ENCODE peak calls at places on chromosomes 13 and 19, in seven cellular contexts. One of them, this sample, is unnamed.

GRCh38 chr13:34911159-34911558 is 30.9 kb upstream of the NBEA start:
- DNase-seq in lower lobe of right lung: no peak
- DNase-seq in transverse colon: no peak
- DNase-seq in activated naive CD4-positive, alpha-beta T cell treated with Interleukin-2 at 50 U/mL for 16 hours: no peak
- DNase-seq in ACHN: no peak
- DNase-seq in A549: no peak
- DNase-seq in GOT3: no peak
- DNase-seq in this sample: no peak

GRCh38 chr13:96822900-96823299 is 171.4 kb downstream of the OXGR1 start:
- DNase-seq in lower lobe of right lung: no peak
- DNase-seq in transverse colon: peak
- DNase-seq in activated naive CD4-positive, alpha-beta T cell treated with Interleukin-2 at 50 U/mL for 16 hours: no peak
- DNase-seq in ACHN: peak
- DNase-seq in A549: peak
- DNase-seq in GOT3: no peak
- DNase-seq in this sample: peak

GRCh38 chr13:40600145-40600751 is 66.2 kb downstream of the FOXO1 start:
- DNase-seq in lower lobe of right lung: no peak
- DNase-seq in transverse colon: no peak
- DNase-seq in activated naive CD4-positive, alpha-beta T cell treated with Interleukin-2 at 50 U/mL for 16 hours: no peak
- DNase-seq in ACHN: no peak
- DNase-seq in A549: no peak
- DNase-seq in GOT3: no peak
- DNase-seq in this sample: no peak

GRCh38 chr19:41320185-41320518 is 10.2 kb downstream of the CCDC97 start:
- DNase-seq in lower lobe of right lung: no peak
- DNase-seq in transverse colon: no peak
- DNase-seq in activated naive CD4-positive, alpha-beta T cell treated with Interleukin-2 at 50 U/mL for 16 hours: no peak
- DNase-seq in ACHN: no peak
- DNase-seq in A549: no peak
- DNase-seq in GOT3: no peak
- DNase-seq in this sample: no peak

GRCh38 chr19:4454952-4455738 is 2.4 kb downstream of the UBXN6 start:
- DNase-seq in lower lobe of right lung: no peak
- DNase-seq in transverse colon: no peak
- DNase-seq in activated naive CD4-positive, alpha-beta T cell treated with Interleukin-2 at 50 U/mL for 16 hours: no peak
- DNase-seq in ACHN: peak
- DNase-seq in A549: no peak
- DNase-seq in GOT3: no peak
- DNase-seq in this sample: no peak

GRCh38 chr13:21583496-21583895 is 20.5 kb downstream of the MICU2 start:
- DNase-seq in lower lobe of right lung: no peak
- DNase-seq in transverse colon: no peak
- DNase-seq in activated naive CD4-positive, alpha-beta T cell treated with Interleukin-2 at 50 U/mL for 16 hours: no peak
- DNase-seq in ACHN: no peak
- DNase-seq in A549: no peak
- DNase-seq in GOT3: no peak
- DNase-seq in this sample: no peak

GRCh38 chr19:46756544-46756888 is 10.3 kb upstream of the STRN4 start:
- DNase-seq in lower lobe of right lung: no peak
- DNase-seq in transverse colon: no peak
- DNase-seq in activated naive CD4-positive, alpha-beta T cell treated with Interleukin-2 at 50 U/mL for 16 hours: no peak
- DNase-seq in ACHN: no peak
- DNase-seq in A549: no peak
- DNase-seq in GOT3: no peak
- DNase-seq in this sample: no peak

GRCh38 chr13:43360911-43361605 is 337.7 kb downstream of the DNAJC15 start:
- DNase-seq in lower lobe of right lung: no peak
- DNase-seq in transverse colon: no peak
- DNase-seq in activated naive CD4-positive, alpha-beta T cell treated with Interleukin-2 at 50 U/mL for 16 hours: no peak
- DNase-seq in ACHN: no peak
- DNase-seq in A549: no peak
- DNase-seq in GOT3: no peak
- DNase-seq in this sample: no peak

GRCh38 chr19:52748336-52748950 is 13.6 kb upstream of the ZNF611 start:
- DNase-seq in lower lobe of right lung: no peak
- DNase-seq in transverse colon: no peak
- DNase-seq in activated naive CD4-positive, alpha-beta T cell treated with Interleukin-2 at 50 U/mL for 16 hours: no peak
- DNase-seq in ACHN: peak
- DNase-seq in A549: peak
- DNase-seq in GOT3: no peak
- DNase-seq in this sample: no peak

GRCh38 chr19:16226184-16226591 is 28.5 kb downstream of the AP1M1 start:
- DNase-seq in lower lobe of right lung: no peak
- DNase-seq in transverse colon: no peak
- DNase-seq in activated naive CD4-positive, alpha-beta T cell treated with Interleukin-2 at 50 U/mL for 16 hours: no peak
- DNase-seq in ACHN: no peak
- DNase-seq in A549: no peak
- DNase-seq in GOT3: no peak
- DNase-seq in this sample: no peak

GRCh38 chr19:44141191-44142013 is at the start of gene ZNF234:
- DNase-seq in lower lobe of right lung: peak
- DNase-seq in transverse colon: peak
- DNase-seq in activated naive CD4-positive, alpha-beta T cell treated with Interleukin-2 at 50 U/mL for 16 hours: peak
- DNase-seq in ACHN: peak
- DNase-seq in A549: peak
- DNase-seq in GOT3: no peak
- DNase-seq in this sample: peak

GRCh38 chr13:51549050-51549449 is 35.2 kb upstream of the WDFY2 start:
- DNase-seq in lower lobe of right lung: peak
- DNase-seq in transverse colon: no peak
- DNase-seq in activated naive CD4-positive, alpha-beta T cell treated with Interleukin-2 at 50 U/mL for 16 hours: no peak
- DNase-seq in ACHN: no peak
- DNase-seq in A549: peak
- DNase-seq in GOT3: no peak
- DNase-seq in this sample: no peak

GRCh38 chr13:39297023-39297422 is 258.8 kb downstream of the NHLRC3 start:
- DNase-seq in lower lobe of right lung: no peak
- DNase-seq in transverse colon: no peak
- DNase-seq in activated naive CD4-positive, alpha-beta T cell treated with Interleukin-2 at 50 U/mL for 16 hours: no peak
- DNase-seq in ACHN: no peak
- DNase-seq in A549: no peak
- DNase-seq in GOT3: no peak
- DNase-seq in this sample: no peak

GRCh38 chr19:49889687-49890348 is 6.9 kb downstream of the IL4I1 start:
- DNase-seq in lower lobe of right lung: peak
- DNase-seq in transverse colon: peak
- DNase-seq in activated naive CD4-positive, alpha-beta T cell treated with Interleukin-2 at 50 U/mL for 16 hours: peak
- DNase-seq in ACHN: no peak
- DNase-seq in A549: peak
- DNase-seq in GOT3: no peak
- DNase-seq in this sample: no peak

GRCh38 chr19:42352893-42353259 is 27.4 kb downstream of the MEGF8 start:
- DNase-seq in lower lobe of right lung: no peak
- DNase-seq in transverse colon: no peak
- DNase-seq in activated naive CD4-positive, alpha-beta T cell treated with Interleukin-2 at 50 U/mL for 16 hours: no peak
- DNase-seq in ACHN: no peak
- DNase-seq in A549: no peak
- DNase-seq in GOT3: no peak
- DNase-seq in this sample: no peak

GRCh38 chr19:38731654-38732301 is 12.5 kb downstream of the CAPN12 start:
- DNase-seq in lower lobe of right lung: peak
- DNase-seq in transverse colon: peak
- DNase-seq in activated naive CD4-positive, alpha-beta T cell treated with Interleukin-2 at 50 U/mL for 16 hours: no peak
- DNase-seq in ACHN: no peak
- DNase-seq in A549: no peak
- DNase-seq in GOT3: no peak
- DNase-seq in this sample: no peak

GRCh38 chr19:17946965-17947784 is 14.4 kb downstream of the CCDC124 start:
- DNase-seq in lower lobe of right lung: no peak
- DNase-seq in transverse colon: no peak
- DNase-seq in activated naive CD4-positive, alpha-beta T cell treated with Interleukin-2 at 50 U/mL for 16 hours: no peak
- DNase-seq in ACHN: no peak
- DNase-seq in A549: peak
- DNase-seq in GOT3: no peak
- DNase-seq in this sample: peak

GRCh38 chr13:102255409-102255808 is 146.4 kb downstream of the FGF14 start:
- DNase-seq in lower lobe of right lung: no peak
- DNase-seq in transverse colon: no peak
- DNase-seq in activated naive CD4-positive, alpha-beta T cell treated with Interleukin-2 at 50 U/mL for 16 hours: no peak
- DNase-seq in ACHN: no peak
- DNase-seq in A549: no peak
- DNase-seq in GOT3: no peak
- DNase-seq in this sample: no peak

GRCh38 chr13:91216928-91217700 is 130.4 kb upstream of the MIR17HG start:
- DNase-seq in lower lobe of right lung: no peak
- DNase-seq in transverse colon: no peak
- DNase-seq in activated naive CD4-positive, alpha-beta T cell treated with Interleukin-2 at 50 U/mL for 16 hours: no peak
- DNase-seq in ACHN: no peak
- DNase-seq in A549: no peak
- DNase-seq in GOT3: no peak
- DNase-seq in this sample: no peak

GRCh38 chr19:55676889-55677505 is 2.0 kb downstream of the EPN1 start:
- DNase-seq in lower lobe of right lung: no peak
- DNase-seq in transverse colon: no peak
- DNase-seq in activated naive CD4-positive, alpha-beta T cell treated with Interleukin-2 at 50 U/mL for 16 hours: no peak
- DNase-seq in ACHN: no peak
- DNase-seq in A549: no peak
- DNase-seq in GOT3: no peak
- DNase-seq in this sample: no peak

GRCh38 chr13:42002066-42002465 is 41.2 kb upstream of the VWA8 start:
- DNase-seq in lower lobe of right lung: no peak
- DNase-seq in transverse colon: no peak
- DNase-seq in activated naive CD4-positive, alpha-beta T cell treated with Interleukin-2 at 50 U/mL for 16 hours: no peak
- DNase-seq in ACHN: no peak
- DNase-seq in A549: no peak
- DNase-seq in GOT3: no peak
- DNase-seq in this sample: no peak

GRCh38 chr13:61994174-61994573 is 578.5 kb upstream of the PCDH20 start:
- DNase-seq in lower lobe of right lung: no peak
- DNase-seq in transverse colon: no peak
- DNase-seq in activated naive CD4-positive, alpha-beta T cell treated with Interleukin-2 at 50 U/mL for 16 hours: no peak
- DNase-seq in ACHN: no peak
- DNase-seq in A549: no peak
- DNase-seq in GOT3: no peak
- DNase-seq in this sample: no peak

GRCh38 chr19:39083599-39083982 is 577 bp upstream of the ACP7 start:
- DNase-seq in lower lobe of right lung: no peak
- DNase-seq in transverse colon: no peak
- DNase-seq in activated naive CD4-positive, alpha-beta T cell treated with Interleukin-2 at 50 U/mL for 16 hours: no peak
- DNase-seq in ACHN: no peak
- DNase-seq in A549: no peak
- DNase-seq in GOT3: no peak
- DNase-seq in this sample: no peak

GRCh38 chr19:35663981-35664380 is 2.3 kb upstream of the UPK1A start:
- DNase-seq in lower lobe of right lung: no peak
- DNase-seq in transverse colon: no peak
- DNase-seq in activated naive CD4-positive, alpha-beta T cell treated with Interleukin-2 at 50 U/mL for 16 hours: no peak
- DNase-seq in ACHN: no peak
- DNase-seq in A549: no peak
- DNase-seq in GOT3: no peak
- DNase-seq in this sample: no peak

GRCh38 chr19:10516671-10517286 is 468 bp downstream of the S1PR5 start:
- DNase-seq in lower lobe of right lung: no peak
- DNase-seq in transverse colon: no peak
- DNase-seq in activated naive CD4-positive, alpha-beta T cell treated with Interleukin-2 at 50 U/mL for 16 hours: no peak
- DNase-seq in ACHN: no peak
- DNase-seq in A549: no peak
- DNase-seq in GOT3: no peak
- DNase-seq in this sample: peak

GRCh38 chr13:97384366-97384765 is 49.6 kb upstream of the RAP2A start:
- DNase-seq in lower lobe of right lung: no peak
- DNase-seq in transverse colon: no peak
- DNase-seq in activated naive CD4-positive, alpha-beta T cell treated with Interleukin-2 at 50 U/mL for 16 hours: no peak
- DNase-seq in ACHN: no peak
- DNase-seq in A549: no peak
- DNase-seq in GOT3: no peak
- DNase-seq in this sample: no peak

GRCh38 chr13:97257800-97258799 is 36.0 kb downstream of the MBNL2 start:
- DNase-seq in lower lobe of right lung: no peak
- DNase-seq in transverse colon: no peak
- DNase-seq in activated naive CD4-positive, alpha-beta T cell treated with Interleukin-2 at 50 U/mL for 16 hours: peak
- DNase-seq in ACHN: peak
- DNase-seq in A549: peak
- DNase-seq in GOT3: no peak
- DNase-seq in this sample: peak

GRCh38 chr19:3607398-3608078 is 863 bp upstream of the TBXA2R start:
- DNase-seq in lower lobe of right lung: peak
- DNase-seq in transverse colon: no peak
- DNase-seq in activated naive CD4-positive, alpha-beta T cell treated with Interleukin-2 at 50 U/mL for 16 hours: no peak
- DNase-seq in ACHN: no peak
- DNase-seq in A549: no peak
- DNase-seq in GOT3: no peak
- DNase-seq in this sample: peak

GRCh38 chr13:112740502-112741131 is 50.8 kb downstream of the ATP11A start:
- DNase-seq in lower lobe of right lung: no peak
- DNase-seq in transverse colon: peak
- DNase-seq in activated naive CD4-positive, alpha-beta T cell treated with Interleukin-2 at 50 U/mL for 16 hours: no peak
- DNase-seq in ACHN: no peak
- DNase-seq in A549: no peak
- DNase-seq in GOT3: no peak
- DNase-seq in this sample: no peak

GRCh38 chr19:41031926-41032325 is 40.8 kb downstream of the CYP2B6 start:
- DNase-seq in lower lobe of right lung: no peak
- DNase-seq in transverse colon: no peak
- DNase-seq in activated naive CD4-positive, alpha-beta T cell treated with Interleukin-2 at 50 U/mL for 16 hours: no peak
- DNase-seq in ACHN: no peak
- DNase-seq in A549: no peak
- DNase-seq in GOT3: no peak
- DNase-seq in this sample: no peak

GRCh38 chr13:26377038-26377437 is 123.1 kb downstream of the CDK8 start:
- DNase-seq in lower lobe of right lung: no peak
- DNase-seq in transverse colon: no peak
- DNase-seq in activated naive CD4-positive, alpha-beta T cell treated with Interleukin-2 at 50 U/mL for 16 hours: peak
- DNase-seq in ACHN: peak
- DNase-seq in A549: peak
- DNase-seq in GOT3: no peak
- DNase-seq in this sample: no peak

GRCh38 chr13:50577806-50578205 is 265.7 kb downstream of the DLEU7 start:
- DNase-seq in lower lobe of right lung: no peak
- DNase-seq in transverse colon: no peak
- DNase-seq in activated naive CD4-positive, alpha-beta T cell treated with Interleukin-2 at 50 U/mL for 16 hours: no peak
- DNase-seq in ACHN: no peak
- DNase-seq in A549: no peak
- DNase-seq in GOT3: no peak
- DNase-seq in this sample: no peak

GRCh38 chr13:109465151-109465550 is 321.2 kb downstream of the IRS2 start:
- DNase-seq in lower lobe of right lung: no peak
- DNase-seq in transverse colon: no peak
- DNase-seq in activated naive CD4-positive, alpha-beta T cell treated with Interleukin-2 at 50 U/mL for 16 hours: no peak
- DNase-seq in ACHN: no peak
- DNase-seq in A549: peak
- DNase-seq in GOT3: no peak
- DNase-seq in this sample: no peak

GRCh38 chr13:99991806-99992242 is 10.2 kb downstream of the ZIC2 start:
- DNase-seq in lower lobe of right lung: no peak
- DNase-seq in transverse colon: no peak
- DNase-seq in activated naive CD4-positive, alpha-beta T cell treated with Interleukin-2 at 50 U/mL for 16 hours: no peak
- DNase-seq in ACHN: no peak
- DNase-seq in A549: no peak
- DNase-seq in GOT3: no peak
- DNase-seq in this sample: no peak

GRCh38 chr13:44758595-44759221 is 182.6 kb upstream of the TSC22D1 start:
- DNase-seq in lower lobe of right lung: no peak
- DNase-seq in transverse colon: peak
- DNase-seq in activated naive CD4-positive, alpha-beta T cell treated with Interleukin-2 at 50 U/mL for 16 hours: peak
- DNase-seq in ACHN: peak
- DNase-seq in A549: peak
- DNase-seq in GOT3: no peak
- DNase-seq in this sample: peak

GRCh38 chr13:99176309-99177276 is 24.1 kb upstream of the UBAC2 start:
- DNase-seq in lower lobe of right lung: peak
- DNase-seq in transverse colon: peak
- DNase-seq in activated naive CD4-positive, alpha-beta T cell treated with Interleukin-2 at 50 U/mL for 16 hours: peak
- DNase-seq in ACHN: peak
- DNase-seq in A549: peak
- DNase-seq in GOT3: peak
- DNase-seq in this sample: peak

GRCh38 chr13:113887700-113888201 is 23.9 kb upstream of the GAS6 start:
- DNase-seq in lower lobe of right lung: no peak
- DNase-seq in transverse colon: no peak
- DNase-seq in activated naive CD4-positive, alpha-beta T cell treated with Interleukin-2 at 50 U/mL for 16 hours: no peak
- DNase-seq in ACHN: no peak
- DNase-seq in A549: no peak
- DNase-seq in GOT3: no peak
- DNase-seq in this sample: no peak

GRCh38 chr19:12664406-12665280 is 1.9 kb downstream of the MAN2B1 start:
- DNase-seq in lower lobe of right lung: no peak
- DNase-seq in transverse colon: no peak
- DNase-seq in activated naive CD4-positive, alpha-beta T cell treated with Interleukin-2 at 50 U/mL for 16 hours: no peak
- DNase-seq in ACHN: no peak
- DNase-seq in A549: no peak
- DNase-seq in GOT3: no peak
- DNase-seq in this sample: peak